ENCODE peak calls at places on chromosomes 1 and 21, in nine cellular contexts. One of them, this sample, is unnamed.

GRCh38 chr21:9739240-9739639 is 782.1 kb upstream of the TPTE start:
- DNase-seq in stimulated activated CD4-positive, alpha-beta T cell treated with anti-CD3 and anti-CD28 coated beads, TNF-alpha, amount 100 ng/mL, for 4 hours: no peak
- DNase-seq in hepatocyte: no peak
- DNase-seq in M059J: no peak
- DNase-seq in Ammon's horn: no peak
- DNase-seq in activated CD4-positive, alpha-beta T cell treated with anti-CD3 and anti-CD28 coated beads for 1 hour: no peak
- DNase-seq in memory B cell: no peak
- DNase-seq in effector CD8-positive, alpha-beta T cell: no peak
- DNase-seq in kidney: no peak
- DNase-seq in this sample: no peak

GRCh38 chr21:45132841-45133573 is 58.6 kb downstream of the ADARB1 start:
- DNase-seq in stimulated activated CD4-positive, alpha-beta T cell treated with anti-CD3 and anti-CD28 coated beads, TNF-alpha, amount 100 ng/mL, for 4 hours: no peak
- DNase-seq in hepatocyte: no peak
- DNase-seq in M059J: no peak
- DNase-seq in Ammon's horn: peak; percentile 40
- DNase-seq in activated CD4-positive, alpha-beta T cell treated with anti-CD3 and anti-CD28 coated beads for 1 hour: no peak
- DNase-seq in memory B cell: no peak
- DNase-seq in effector CD8-positive, alpha-beta T cell: no peak
- DNase-seq in kidney: no peak
- DNase-seq in this sample: peak; percentile 83

GRCh38 chr1:201637282-201638076 is 98.6 kb downstream of the NAV1 start:
- DNase-seq in stimulated activated CD4-positive, alpha-beta T cell treated with anti-CD3 and anti-CD28 coated beads, TNF-alpha, amount 100 ng/mL, for 4 hours: no peak
- DNase-seq in hepatocyte: peak; percentile 68
- DNase-seq in M059J: peak; percentile 24
- DNase-seq in Ammon's horn: no peak
- DNase-seq in activated CD4-positive, alpha-beta T cell treated with anti-CD3 and anti-CD28 coated beads for 1 hour: no peak
- DNase-seq in memory B cell: no peak
- DNase-seq in effector CD8-positive, alpha-beta T cell: no peak
- DNase-seq in kidney: peak; percentile 29
- DNase-seq in this sample: no peak

GRCh38 chr1:166036092-166036491 is 130.7 kb downstream of the FAM78B start:
- DNase-seq in stimulated activated CD4-positive, alpha-beta T cell treated with anti-CD3 and anti-CD28 coated beads, TNF-alpha, amount 100 ng/mL, for 4 hours: no peak
- DNase-seq in hepatocyte: no peak
- DNase-seq in M059J: no peak
- DNase-seq in Ammon's horn: no peak
- DNase-seq in activated CD4-positive, alpha-beta T cell treated with anti-CD3 and anti-CD28 coated beads for 1 hour: no peak
- DNase-seq in memory B cell: no peak
- DNase-seq in effector CD8-positive, alpha-beta T cell: no peak
- DNase-seq in kidney: no peak
- DNase-seq in this sample: no peak

GRCh38 chr1:203036135-203036534 is 9.8 kb downstream of the PPFIA4 start:
- DNase-seq in stimulated activated CD4-positive, alpha-beta T cell treated with anti-CD3 and anti-CD28 coated beads, TNF-alpha, amount 100 ng/mL, for 4 hours: no peak
- DNase-seq in hepatocyte: no peak
- DNase-seq in M059J: no peak
- DNase-seq in Ammon's horn: no peak
- DNase-seq in activated CD4-positive, alpha-beta T cell treated with anti-CD3 and anti-CD28 coated beads for 1 hour: no peak
- DNase-seq in memory B cell: no peak
- DNase-seq in effector CD8-positive, alpha-beta T cell: no peak
- DNase-seq in kidney: no peak
- DNase-seq in this sample: no peak

GRCh38 chr1:85822696-85823095 is 114.5 kb upstream of the ZNHIT6 start:
- DNase-seq in stimulated activated CD4-positive, alpha-beta T cell treated with anti-CD3 and anti-CD28 coated beads, TNF-alpha, amount 100 ng/mL, for 4 hours: no peak
- DNase-seq in hepatocyte: no peak
- DNase-seq in M059J: no peak
- DNase-seq in Ammon's horn: no peak
- DNase-seq in activated CD4-positive, alpha-beta T cell treated with anti-CD3 and anti-CD28 coated beads for 1 hour: no peak
- DNase-seq in memory B cell: no peak
- DNase-seq in effector CD8-positive, alpha-beta T cell: no peak
- DNase-seq in kidney: no peak
- DNase-seq in this sample: no peak

GRCh38 chr1:57949168-57949567 is 525.3 kb upstream of the DAB1 start:
- DNase-seq in stimulated activated CD4-positive, alpha-beta T cell treated with anti-CD3 and anti-CD28 coated beads, TNF-alpha, amount 100 ng/mL, for 4 hours: no peak
- DNase-seq in hepatocyte: no peak
- DNase-seq in M059J: no peak
- DNase-seq in Ammon's horn: no peak
- DNase-seq in activated CD4-positive, alpha-beta T cell treated with anti-CD3 and anti-CD28 coated beads for 1 hour: no peak
- DNase-seq in memory B cell: no peak
- DNase-seq in effector CD8-positive, alpha-beta T cell: no peak
- DNase-seq in kidney: no peak
- DNase-seq in this sample: no peak

GRCh38 chr1:244788493-244789275 is 46.8 kb upstream of the COX20 start:
- DNase-seq in stimulated activated CD4-positive, alpha-beta T cell treated with anti-CD3 and anti-CD28 coated beads, TNF-alpha, amount 100 ng/mL, for 4 hours: no peak
- DNase-seq in hepatocyte: no peak
- DNase-seq in M059J: no peak
- DNase-seq in Ammon's horn: no peak
- DNase-seq in activated CD4-positive, alpha-beta T cell treated with anti-CD3 and anti-CD28 coated beads for 1 hour: no peak
- DNase-seq in memory B cell: no peak
- DNase-seq in effector CD8-positive, alpha-beta T cell: no peak
- DNase-seq in kidney: no peak
- DNase-seq in this sample: peak; percentile 46

GRCh38 chr1:54502342-54502741 is 45.7 kb upstream of the ACOT11 start:
- DNase-seq in stimulated activated CD4-positive, alpha-beta T cell treated with anti-CD3 and anti-CD28 coated beads, TNF-alpha, amount 100 ng/mL, for 4 hours: no peak
- DNase-seq in hepatocyte: no peak
- DNase-seq in M059J: no peak
- DNase-seq in Ammon's horn: no peak
- DNase-seq in activated CD4-positive, alpha-beta T cell treated with anti-CD3 and anti-CD28 coated beads for 1 hour: no peak
- DNase-seq in memory B cell: no peak
- DNase-seq in effector CD8-positive, alpha-beta T cell: no peak
- DNase-seq in kidney: no peak
- DNase-seq in this sample: no peak

GRCh38 chr1:218330043-218330623 is 15.0 kb upstream of the TGFB2 start:
- DNase-seq in stimulated activated CD4-positive, alpha-beta T cell treated with anti-CD3 and anti-CD28 coated beads, TNF-alpha, amount 100 ng/mL, for 4 hours: no peak
- DNase-seq in hepatocyte: peak; percentile 25
- DNase-seq in M059J: peak; percentile 52
- DNase-seq in Ammon's horn: peak; percentile 65
- DNase-seq in activated CD4-positive, alpha-beta T cell treated with anti-CD3 and anti-CD28 coated beads for 1 hour: no peak
- DNase-seq in memory B cell: no peak
- DNase-seq in effector CD8-positive, alpha-beta T cell: no peak
- DNase-seq in kidney: no peak
- DNase-seq in this sample: no peak

GRCh38 chr1:78683079-78683478 is 33.4 kb downstream of the IFI44 start:
- DNase-seq in stimulated activated CD4-positive, alpha-beta T cell treated with anti-CD3 and anti-CD28 coated beads, TNF-alpha, amount 100 ng/mL, for 4 hours: no peak
- DNase-seq in hepatocyte: no peak
- DNase-seq in M059J: peak; percentile 64
- DNase-seq in Ammon's horn: no peak
- DNase-seq in activated CD4-positive, alpha-beta T cell treated with anti-CD3 and anti-CD28 coated beads for 1 hour: no peak
- DNase-seq in memory B cell: no peak
- DNase-seq in effector CD8-positive, alpha-beta T cell: no peak
- DNase-seq in kidney: no peak
- DNase-seq in this sample: no peak

GRCh38 chr1:114454539-114454938 is 56.5 kb downstream of the TRIM33 start:
- DNase-seq in stimulated activated CD4-positive, alpha-beta T cell treated with anti-CD3 and anti-CD28 coated beads, TNF-alpha, amount 100 ng/mL, for 4 hours: no peak
- DNase-seq in hepatocyte: no peak
- DNase-seq in M059J: no peak
- DNase-seq in Ammon's horn: no peak
- DNase-seq in activated CD4-positive, alpha-beta T cell treated with anti-CD3 and anti-CD28 coated beads for 1 hour: no peak
- DNase-seq in memory B cell: no peak
- DNase-seq in effector CD8-positive, alpha-beta T cell: no peak
- DNase-seq in kidney: no peak
- DNase-seq in this sample: no peak

GRCh38 chr1:6243993-6244392 is at the start of gene HES3:
- DNase-seq in stimulated activated CD4-positive, alpha-beta T cell treated with anti-CD3 and anti-CD28 coated beads, TNF-alpha, amount 100 ng/mL, for 4 hours: no peak
- DNase-seq in hepatocyte: no peak
- DNase-seq in M059J: no peak
- DNase-seq in Ammon's horn: no peak
- DNase-seq in activated CD4-positive, alpha-beta T cell treated with anti-CD3 and anti-CD28 coated beads for 1 hour: no peak
- DNase-seq in memory B cell: no peak
- DNase-seq in effector CD8-positive, alpha-beta T cell: no peak
- DNase-seq in kidney: peak; percentile 66
- DNase-seq in this sample: no peak

GRCh38 chr1:112699425-112700144 is 7.3 kb downstream of the RHOC start:
- DNase-seq in stimulated activated CD4-positive, alpha-beta T cell treated with anti-CD3 and anti-CD28 coated beads, TNF-alpha, amount 100 ng/mL, for 4 hours: no peak
- DNase-seq in hepatocyte: no peak
- DNase-seq in M059J: no peak
- DNase-seq in Ammon's horn: no peak
- DNase-seq in activated CD4-positive, alpha-beta T cell treated with anti-CD3 and anti-CD28 coated beads for 1 hour: no peak
- DNase-seq in memory B cell: no peak
- DNase-seq in effector CD8-positive, alpha-beta T cell: no peak
- DNase-seq in kidney: no peak
- DNase-seq in this sample: no peak

GRCh38 chr1:240801445-240801844 is 189.5 kb upstream of the GREM2 start:
- DNase-seq in stimulated activated CD4-positive, alpha-beta T cell treated with anti-CD3 and anti-CD28 coated beads, TNF-alpha, amount 100 ng/mL, for 4 hours: no peak
- DNase-seq in hepatocyte: no peak
- DNase-seq in M059J: peak; percentile 64
- DNase-seq in Ammon's horn: no peak
- DNase-seq in activated CD4-positive, alpha-beta T cell treated with anti-CD3 and anti-CD28 coated beads for 1 hour: no peak
- DNase-seq in memory B cell: no peak
- DNase-seq in effector CD8-positive, alpha-beta T cell: no peak
- DNase-seq in kidney: no peak
- DNase-seq in this sample: no peak

GRCh38 chr21:45497846-45498645 is 44.2 kb downstream of the SLC19A1 start:
- DNase-seq in stimulated activated CD4-positive, alpha-beta T cell treated with anti-CD3 and anti-CD28 coated beads, TNF-alpha, amount 100 ng/mL, for 4 hours: no peak
- DNase-seq in hepatocyte: no peak
- DNase-seq in M059J: no peak
- DNase-seq in Ammon's horn: no peak
- DNase-seq in activated CD4-positive, alpha-beta T cell treated with anti-CD3 and anti-CD28 coated beads for 1 hour: no peak
- DNase-seq in memory B cell: no peak
- DNase-seq in effector CD8-positive, alpha-beta T cell: no peak
- DNase-seq in kidney: peak; percentile 65
- DNase-seq in this sample: peak; percentile 34

GRCh38 chr1:234188454-234188792 is 184.8 kb upstream of the COA6 start:
- DNase-seq in stimulated activated CD4-positive, alpha-beta T cell treated with anti-CD3 and anti-CD28 coated beads, TNF-alpha, amount 100 ng/mL, for 4 hours: no peak
- DNase-seq in hepatocyte: no peak
- DNase-seq in M059J: no peak
- DNase-seq in Ammon's horn: no peak
- DNase-seq in activated CD4-positive, alpha-beta T cell treated with anti-CD3 and anti-CD28 coated beads for 1 hour: no peak
- DNase-seq in memory B cell: no peak
- DNase-seq in effector CD8-positive, alpha-beta T cell: no peak
- DNase-seq in kidney: no peak
- DNase-seq in this sample: no peak

GRCh38 chr1:17060129-17060868 is 6.5 kb upstream of the SDHB start:
- DNase-seq in stimulated activated CD4-positive, alpha-beta T cell treated with anti-CD3 and anti-CD28 coated beads, TNF-alpha, amount 100 ng/mL, for 4 hours: no peak
- DNase-seq in hepatocyte: no peak
- DNase-seq in M059J: no peak
- DNase-seq in Ammon's horn: peak; percentile 44
- DNase-seq in activated CD4-positive, alpha-beta T cell treated with anti-CD3 and anti-CD28 coated beads for 1 hour: no peak
- DNase-seq in memory B cell: peak; percentile 18
- DNase-seq in effector CD8-positive, alpha-beta T cell: no peak
- DNase-seq in kidney: no peak
- DNase-seq in this sample: no peak

GRCh38 chr1:42957229-42957879 is 1.3 kb downstream of the SLC2A1 start:
- DNase-seq in stimulated activated CD4-positive, alpha-beta T cell treated with anti-CD3 and anti-CD28 coated beads, TNF-alpha, amount 100 ng/mL, for 4 hours: no peak
- DNase-seq in hepatocyte: no peak
- DNase-seq in M059J: no peak
- DNase-seq in Ammon's horn: no peak
- DNase-seq in activated CD4-positive, alpha-beta T cell treated with anti-CD3 and anti-CD28 coated beads for 1 hour: no peak
- DNase-seq in memory B cell: no peak
- DNase-seq in effector CD8-positive, alpha-beta T cell: no peak
- DNase-seq in kidney: no peak
- DNase-seq in this sample: no peak

GRCh38 chr21:42221581-42222345 is 2.8 kb downstream of the ABCG1 start:
- DNase-seq in stimulated activated CD4-positive, alpha-beta T cell treated with anti-CD3 and anti-CD28 coated beads, TNF-alpha, amount 100 ng/mL, for 4 hours: no peak
- DNase-seq in hepatocyte: no peak
- DNase-seq in M059J: peak; percentile 9
- DNase-seq in Ammon's horn: peak; percentile 63
- DNase-seq in activated CD4-positive, alpha-beta T cell treated with anti-CD3 and anti-CD28 coated beads for 1 hour: no peak
- DNase-seq in memory B cell: no peak
- DNase-seq in effector CD8-positive, alpha-beta T cell: no peak
- DNase-seq in kidney: no peak
- DNase-seq in this sample: no peak

GRCh38 chr1:41783189-41783639 is 135.5 kb downstream of the HIVEP3 start:
- DNase-seq in stimulated activated CD4-positive, alpha-beta T cell treated with anti-CD3 and anti-CD28 coated beads, TNF-alpha, amount 100 ng/mL, for 4 hours: peak; percentile 23
- DNase-seq in hepatocyte: peak; percentile 41
- DNase-seq in M059J: peak; percentile 99
- DNase-seq in Ammon's horn: peak; percentile 83
- DNase-seq in activated CD4-positive, alpha-beta T cell treated with anti-CD3 and anti-CD28 coated beads for 1 hour: no peak
- DNase-seq in memory B cell: no peak
- DNase-seq in effector CD8-positive, alpha-beta T cell: no peak
- DNase-seq in kidney: no peak
- DNase-seq in this sample: no peak

This sample was measured in posterior vena cava.